ENCODE peak calls at places on chromosomes 13 and 19, in seven cellular contexts. One of them, this sample, is unnamed.

GRCh38 chr13:34174671-34175145 is 356.8 kb downstream of the RFC3 start:
- DNase-seq in upper lobe of left lung: no peak
- DNase-seq in dermis microvascular lymphatic vessel endothelial cell: no peak
- DNase-seq in NCI-H748 treated with DMSO at 0.1 percent for 48 hours: no peak
- DNase-seq in CD4-positive, alpha-beta memory T cell: no peak
- DNase-seq in osteocyte: no peak
- DNase-seq in T-helper 2 cell: no peak
- DNase-seq in this sample: no peak

GRCh38 chr13:71213252-71213821 is 653.7 kb downstream of the DACH1 start:
- DNase-seq in T-helper 2 cell: no peak
- DNase-seq in CD4-positive, alpha-beta memory T cell: no peak
- DNase-seq in upper lobe of left lung: no peak
- DNase-seq in osteocyte: no peak
- DNase-seq in NCI-H748 treated with DMSO at 0.1 percent for 48 hours: no peak
- DNase-seq in dermis microvascular lymphatic vessel endothelial cell: no peak
- DNase-seq in this sample: no peak

GRCh38 chr13:110390572-110390971 is 83.5 kb downstream of the COL4A2 start:
- DNase-seq in upper lobe of left lung: no peak
- DNase-seq in dermis microvascular lymphatic vessel endothelial cell: no peak
- DNase-seq in T-helper 2 cell: no peak
- DNase-seq in CD4-positive, alpha-beta memory T cell: no peak
- DNase-seq in NCI-H748 treated with DMSO at 0.1 percent for 48 hours: no peak
- DNase-seq in osteocyte: no peak
- DNase-seq in this sample: no peak

GRCh38 chr13:113967729-113968462 is 6.0 kb downstream of the C13orf46 start:
- DNase-seq in osteocyte: no peak
- DNase-seq in dermis microvascular lymphatic vessel endothelial cell: no peak
- DNase-seq in CD4-positive, alpha-beta memory T cell: no peak
- DNase-seq in T-helper 2 cell: no peak
- DNase-seq in upper lobe of left lung: no peak
- DNase-seq in NCI-H748 treated with DMSO at 0.1 percent for 48 hours: no peak
- DNase-seq in this sample: peak

GRCh38 chr13:27556109-27556508 is 64.2 kb downstream of the LNX2 start:
- DNase-seq in CD4-positive, alpha-beta memory T cell: no peak
- DNase-seq in dermis microvascular lymphatic vessel endothelial cell: peak
- DNase-seq in osteocyte: peak
- DNase-seq in upper lobe of left lung: no peak
- DNase-seq in NCI-H748 treated with DMSO at 0.1 percent for 48 hours: no peak
- DNase-seq in T-helper 2 cell: no peak
- DNase-seq in this sample: no peak

GRCh38 chr13:95301135-95301946 is at the start of gene ABCC4:
- DNase-seq in T-helper 2 cell: peak
- DNase-seq in upper lobe of left lung: peak
- DNase-seq in osteocyte: peak
- DNase-seq in NCI-H748 treated with DMSO at 0.1 percent for 48 hours: peak
- DNase-seq in CD4-positive, alpha-beta memory T cell: peak
- DNase-seq in dermis microvascular lymphatic vessel endothelial cell: no peak
- DNase-seq in this sample: peak

GRCh38 chr19:5086725-5087439 is 118.0 kb downstream of the KDM4B start:
- DNase-seq in osteocyte: no peak
- DNase-seq in T-helper 2 cell: no peak
- DNase-seq in dermis microvascular lymphatic vessel endothelial cell: no peak
- DNase-seq in CD4-positive, alpha-beta memory T cell: no peak
- DNase-seq in NCI-H748 treated with DMSO at 0.1 percent for 48 hours: no peak
- DNase-seq in upper lobe of left lung: no peak
- DNase-seq in this sample: no peak

GRCh38 chr13:93776936-93777335 is 550.3 kb downstream of the GPC6 start:
- DNase-seq in upper lobe of left lung: no peak
- DNase-seq in T-helper 2 cell: no peak
- DNase-seq in osteocyte: no peak
- DNase-seq in NCI-H748 treated with DMSO at 0.1 percent for 48 hours: no peak
- DNase-seq in dermis microvascular lymphatic vessel endothelial cell: no peak
- DNase-seq in CD4-positive, alpha-beta memory T cell: no peak
- DNase-seq in this sample: no peak

GRCh38 chr19:15577184-15577771 is 37.7 kb upstream of the CYP4F8 start:
- DNase-seq in upper lobe of left lung: no peak
- DNase-seq in osteocyte: no peak
- DNase-seq in T-helper 2 cell: no peak
- DNase-seq in NCI-H748 treated with DMSO at 0.1 percent for 48 hours: no peak
- DNase-seq in CD4-positive, alpha-beta memory T cell: no peak
- DNase-seq in dermis microvascular lymphatic vessel endothelial cell: no peak
- DNase-seq in this sample: no peak

This sample was measured in posterior vena cava.